ENCODE peak calls at places on chromosome 9, in six cellular contexts. Y is GM23338, L is cardiac muscle cell, M is mesothelial cell of epicardium, B is endothelial cell, W is WTC11. U is an unnamed sample.

GRCh38 chr9:3240651-3241268 is 285.0 kb downstream of the RFX3 start:
- DNase-seq in W (peak), M (no peak), L (peak), B (peak), Y (peak), U (peak)

GRCh38 chr9:107137495-107138202 is 145.4 kb upstream of the RAD23B start:
- DNase-seq in M (no peak), W (no peak), B (peak), Y (peak), L (peak), U (no peak)

GRCh38 chr9:134477927-134478326 is 151.7 kb downstream of the RXRA start:
- DNase-seq in L (no peak), Y (no peak), M (no peak), W (no peak), B (no peak), U (no peak)

GRCh38 chr9:93134018-93134739 is at the start of gene NINJ1:
- DNase-seq in B (peak), W (peak), M (peak), Y (peak), L (peak), U (peak)

GRCh38 chr9:135402739-135403695 is 76.6 kb upstream of the PPP1R26 start:
- DNase-seq in W (no peak), B (no peak), L (no peak), Y (no peak), M (no peak), U (no peak)

GRCh38 chr9:124802426-124802825 is 25.5 kb downstream of the OLFML2A start:
- DNase-seq in B (no peak), M (no peak), L (no peak), W (no peak), Y (no peak), U (no peak)

GRCh38 chr9:132260846-132261245 is 93.9 kb downstream of the SETX start:
- DNase-seq in Y (no peak), L (no peak), M (no peak), B (no peak), W (no peak), U (no peak)

GRCh38 chr9:131755541-131756198 is 15.8 kb upstream of the RAPGEF1 start:
- DNase-seq in W (peak), Y (peak), L (peak), M (peak), B (peak), U (peak)

GRCh38 chr9:75612205-75612604 is 278.3 kb upstream of the PCSK5 start:
- DNase-seq in B (no peak), Y (no peak), L (no peak), W (no peak), M (no peak), U (no peak)

GRCh38 chr9:134895849-134896833 is 15.5 kb downstream of the FCN2 start:
- DNase-seq in M (no peak), L (peak), B (no peak), W (no peak), Y (no peak), U (no peak)

GRCh38 chr9:131025953-131026858 is 17.2 kb downstream of the LAMC3 start:
- DNase-seq in M (no peak), L (no peak), W (no peak), B (no peak), Y (no peak), U (no peak)

GRCh38 chr9:76135902-76136301 is 245.4 kb downstream of the PCSK5 start:
- DNase-seq in Y (no peak), L (no peak), B (no peak), M (no peak), W (no peak), U (no peak)

GRCh38 chr9:70921126-70921525 is 200.3 kb downstream of the TRPM3 start:
- DNase-seq in Y (no peak), M (no peak), L (peak), W (no peak), B (no peak), U (no peak)

GRCh38 chr9:126965541-126966428 is 51.2 kb downstream of the RALGPS1 start:
- DNase-seq in M (no peak), Y (peak), L (peak), B (peak), W (peak), U (peak)

GRCh38 chr9:14031761-14032279 is 282.1 kb downstream of the NFIB start:
- DNase-seq in W (no peak), Y (no peak), L (peak), M (no peak), B (no peak), U (no peak)

GRCh38 chr9:104872959-104873850 is 54.8 kb downstream of the ABCA1 start:
- DNase-seq in L (peak), M (no peak), Y (peak), B (peak), W (no peak), U (no peak)

GRCh38 chr9:21144620-21145019 is 3.0 kb upstream of the IFNW1 start:
- DNase-seq in L (no peak), B (no peak), W (no peak), Y (no peak), M (no peak), U (no peak)

GRCh38 chr9:96020300-96020821 is 144.9 kb downstream of the ERCC6L2 start:
- DNase-seq in W (no peak), Y (peak), M (no peak), B (no peak), L (no peak), U (no peak)

GRCh38 chr9:125343518-125344284 is 82.1 kb downstream of the GAPVD1 start:
- DNase-seq in B (no peak), Y (peak), L (peak), W (peak), M (no peak), U (no peak)

GRCh38 chr9:117516676-117517632 is 102.1 kb upstream of the ASTN2 start:
- DNase-seq in M (no peak), W (no peak), Y (no peak), B (no peak), L (no peak), U (no peak)

GRCh38 chr9:22136446-22137140 is 127.5 kb upstream of the CDKN2B start:
- DNase-seq in B (no peak), Y (no peak), W (no peak), M (no peak), L (peak), U (no peak)

GRCh38 chr9:129343697-129344375 is 165.8 kb upstream of the IER5L start:
- DNase-seq in M (no peak), B (no peak), L (peak), W (no peak), Y (no peak), U (no peak)

GRCh38 chr9:130341839-130342713 is 76.5 kb downstream of the HMCN2 start:
- DNase-seq in Y (no peak), L (no peak), W (no peak), B (no peak), M (no peak), U (no peak)

GRCh38 chr9:99025616-99026270 is 79.2 kb upstream of the TGFBR1 start:
- DNase-seq in M (no peak), Y (no peak), L (no peak), B (no peak), W (no peak), U (no peak)

GRCh38 chr9:128912270-128912853 is 8.4 kb upstream of the PHYHD1 start:
- DNase-seq in Y (peak), L (peak), B (no peak), M (no peak), W (no peak), U (no peak)

GRCh38 chr9:131661954-131662621 is 77.8 kb downstream of the RAPGEF1 start:
- DNase-seq in W (no peak), L (no peak), M (no peak), B (no peak), Y (no peak), U (no peak)

GRCh38 chr9:34990908-34991832 is 1.6 kb downstream of the DNAJB5 start:
- DNase-seq in W (no peak), B (no peak), L (no peak), Y (peak), M (no peak), U (no peak)

GRCh38 chr9:122130837-122131236 is 28.7 kb downstream of the NDUFA8 start:
- DNase-seq in M (no peak), L (no peak), Y (no peak), W (no peak), B (no peak), U (no peak)

GRCh38 chr9:77454668-77455067 is 193.5 kb downstream of the GNA14 start:
- DNase-seq in B (no peak), W (no peak), Y (no peak), M (no peak), L (no peak), U (no peak)

GRCh38 chr9:107039546-107039945 is 176.6 kb downstream of the ZNF462 start:
- DNase-seq in Y (no peak), B (no peak), W (no peak), M (no peak), L (peak), U (no peak)

GRCh38 chr9:109086221-109086620 is 33.5 kb downstream of the TMEM245 start:
- DNase-seq in L (peak), W (no peak), M (no peak), B (no peak), Y (no peak), U (no peak)

GRCh38 chr9:35035851-35036701 is 36.3 kb downstream of the VCP start:
- DNase-seq in M (no peak), W (peak), L (peak), B (no peak), Y (peak), U (no peak)

GRCh38 chr9:21933281-21933680 is 60.9 kb downstream of the CDKN2A start:
- DNase-seq in B (no peak), L (no peak), W (no peak), Y (peak), M (no peak), U (no peak)

GRCh38 chr9:14813336-14814020 is 90.9 kb upstream of the CER1 start:
- DNase-seq in L (peak), M (no peak), Y (no peak), W (no peak), B (no peak), U (no peak)

GRCh38 chr9:129853614-129854013 is 18.4 kb downstream of the USP20 start:
- DNase-seq in B (no peak), Y (no peak), W (no peak), L (no peak), M (no peak), U (no peak)

GRCh38 chr9:130309689-130310455 is 44.3 kb downstream of the HMCN2 start:
- DNase-seq in W (no peak), M (no peak), L (no peak), Y (no peak), B (no peak), U (no peak)

GRCh38 chr9:92724528-92725265 is 39.9 kb downstream of the BICD2 start:
- DNase-seq in M (no peak), Y (no peak), B (no peak), W (no peak), L (no peak), U (no peak)

GRCh38 chr9:121218357-121219027 is 16.8 kb upstream of the RAB14 start:
- DNase-seq in B (no peak), W (no peak), M (no peak), Y (no peak), L (no peak), U (no peak)

GRCh38 chr9:91905958-91906585 is 44.0 kb downstream of the ROR2 start:
- DNase-seq in M (no peak), W (no peak), B (no peak), L (no peak), Y (no peak), U (no peak)

GRCh38 chr9:81841326-81841725 is 86.9 kb upstream of the SPATA31D4 start:
- DNase-seq in W (peak), B (no peak), L (no peak), M (no peak), Y (peak), U (no peak)
- TF ChIP-seq CTCF in W (no peak), B (no peak), L (no peak), M (no peak), Y (no peak), U (no peak)

GRCh38 chr9:114805670-114806551 is at the start of gene TNFSF15:
- DNase-seq in L (no peak), Y (peak), M (no peak), W (peak), B (no peak), U (peak)
- TF ChIP-seq CTCF in L (no peak), Y (no peak), M (no peak), W (no peak), B (no peak), U (no peak)

DNA sequence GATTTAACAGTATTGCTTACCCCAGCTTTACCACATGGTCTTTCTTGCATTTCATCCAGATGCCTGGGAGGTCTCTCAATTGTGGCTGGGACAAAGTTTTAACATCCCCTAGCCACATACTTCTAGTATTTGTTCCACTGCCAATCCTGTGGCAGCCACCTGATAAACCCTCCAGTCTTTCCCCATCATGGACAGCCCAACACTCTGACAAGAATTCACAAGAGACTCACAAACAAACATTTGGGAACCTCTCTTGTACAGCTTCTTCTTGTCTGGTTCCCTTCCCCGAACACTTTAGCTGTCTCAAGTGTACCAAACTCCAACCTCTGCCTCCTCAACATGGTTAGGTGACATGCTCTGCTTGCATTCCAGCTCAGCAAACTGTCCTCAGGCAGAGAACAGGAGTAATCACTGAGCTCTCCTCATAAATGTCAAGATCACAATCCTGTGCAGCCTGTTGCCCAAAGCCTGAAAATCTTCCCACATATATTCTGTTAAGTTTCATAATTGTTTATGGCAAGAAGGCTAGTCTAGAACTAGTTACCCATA is 59.7 kb downstream of the STRBP start:
- DNase-seq in L (peak), B (no peak), Y (no peak), W (no peak), M (no peak), U (no peak)
- TF ChIP-seq CTCF in L (no peak), B (no peak), Y (no peak), W (no peak), M (no peak), U (no peak)

DNA sequence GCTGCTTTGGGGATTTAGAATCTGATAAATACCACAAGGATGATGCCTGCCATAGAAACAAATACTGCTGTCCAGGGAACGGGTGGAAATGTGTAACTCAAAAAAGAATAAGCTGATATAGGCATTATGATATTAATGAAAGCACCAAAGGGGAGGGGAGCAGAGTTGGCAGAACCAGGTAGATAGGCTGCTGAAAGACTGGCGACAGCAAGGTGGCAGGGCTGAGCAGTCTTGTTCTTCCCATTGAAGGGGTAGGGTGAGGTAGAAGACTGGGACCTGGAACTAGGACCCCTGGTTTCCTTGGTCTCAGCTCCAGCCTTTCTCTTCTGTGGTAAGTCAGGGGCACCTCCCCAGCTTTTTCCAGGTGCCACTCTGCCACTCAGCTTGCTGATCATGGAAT is 31.4 kb upstream of the TMOD1 start:
- DNase-seq in L (no peak), W (peak), B (no peak), M (no peak), Y (peak), U (peak)
- TF ChIP-seq CTCF in L (peak), W (no peak), B (no peak), M (no peak), Y (peak), U (peak)

GRCh38 chr9:69674112-69674511 is 1.9 kb upstream of the APBA1 start:
- DNase-seq in W (peak), M (no peak), Y (peak), L (no peak), B (no peak), U (no peak)
- TF ChIP-seq CTCF in W (no peak), M (no peak), Y (peak), L (no peak), B (no peak), U (no peak)

GRCh38 chr9:6488395-6488794 is 75.4 kb downstream of the UHRF2 start:
- DNase-seq in W (peak), M (no peak), Y (peak), L (no peak), B (no peak), U (no peak)
- TF ChIP-seq CTCF in W (no peak), M (no peak), Y (peak), L (no peak), B (no peak), U (no peak)

GRCh38 chr9:137606005-137606601 is 617 bp downstream of the ARRDC1 start:
- DNase-seq in Y (peak), M (no peak), W (peak), B (peak), L (no peak), U (peak)

GRCh38 chr9:137605146-137606004 is at the start of gene ARRDC1:
- DNase-seq in M (peak), Y (peak), B (peak), W (peak), L (peak), U (peak)

GRCh38 chr9:137598943-137599342 is 6.5 kb upstream of the ARRDC1 start:
- DNase-seq in M (no peak), W (no peak), L (no peak), B (no peak), Y (no peak), U (no peak)

GRCh38 chr9:137604345-137605145 is 941 bp upstream of the ARRDC1 start:
- DNase-seq in M (no peak), W (no peak), L (no peak), B (no peak), Y (peak), U (no peak)

DNA sequence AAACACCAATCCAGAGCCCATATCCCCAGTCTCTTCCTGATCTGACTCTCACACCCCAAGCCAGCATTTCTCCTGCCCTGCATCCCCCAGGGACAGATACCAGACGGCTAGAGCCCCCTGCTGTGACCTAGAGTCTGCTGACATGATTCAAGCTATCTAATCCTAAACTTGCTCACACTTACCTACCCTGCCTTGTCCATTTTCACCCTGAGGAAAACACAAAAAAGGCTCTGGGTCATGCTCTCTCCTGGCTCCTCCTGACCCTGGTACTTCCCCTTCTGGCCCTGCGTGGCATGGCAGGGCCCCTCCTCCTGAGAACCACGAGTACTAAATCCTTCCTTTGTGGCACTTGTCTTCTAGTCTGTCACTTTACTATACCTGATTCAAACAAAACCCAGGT is 2.8 kb upstream of the ARRDC1 start:
- DNase-seq in Y (no peak), L (no peak), M (no peak), W (no peak), B (no peak), U (no peak)
- TF ChIP-seq CTCF in Y (no peak), L (no peak), M (no peak), W (no peak), B (no peak), U (no peak)

GRCh38 chr9:90851444-90851843 is 49.8 kb downstream of the SYK start:
- DNase-seq in W (no peak), L (no peak), B (no peak), M (no peak), Y (peak), U (no peak)
- TF ChIP-seq CTCF in W (no peak), L (no peak), B (no peak), M (no peak), Y (no peak), U (no peak)

U was measured in nephron progenitor cell.